ENCODE peak calls at places on chromosomes 13 and 19, in seven cellular contexts. G is transverse colon; E is HAP-1; R is right lobe of liver; V is CD8-positive, alpha-beta memory T cell; U is tibial nerve; Y is ascending aorta. A is an unnamed sample.

GRCh38 chr19:28737021-28737525 is 475.9 kb downstream of the UQCRFS1 start:
- DNase-seq in G (no peak), Y (no peak), E (no peak), U (peak; percentile 19), R (no peak), V (peak; percentile 3), A (peak; percentile 70)

GRCh38 chr19:5452594-5453565 is 2.3 kb upstream of the ZNRF4 start:
- DNase-seq in R (no peak), U (no peak), E (no peak), G (no peak), V (no peak), Y (no peak), A (peak; percentile 30)

GRCh38 chr13:59277106-59277505 is 886.6 kb downstream of the DIAPH3 start:
- DNase-seq in R (no peak), G (no peak), Y (no peak), U (no peak), E (no peak), V (no peak), A (no peak)

GRCh38 chr19:4852484-4852883 is 15.0 kb downstream of the PLIN3 start:
- DNase-seq in V (no peak), Y (no peak), R (no peak), U (no peak), E (no peak), G (no peak), A (no peak)

GRCh38 chr19:11848594-11849263 is at the start of gene ZNF439:
- DNase-seq in R (peak; percentile 84), G (peak; percentile 95), E (no peak), U (peak; percentile 91), Y (peak; percentile 71), V (peak; percentile 79), A (peak; percentile 82)

GRCh38 chr19:16330368-16330801 is 5.8 kb downstream of the KLF2 start:
- DNase-seq in G (peak; percentile 83), E (no peak), R (peak; percentile 81), Y (peak; percentile 86), U (no peak), V (peak; percentile 94), A (peak; percentile 62)

GRCh38 chr13:101757446-101758039 is 305.1 kb downstream of the ITGBL1 start:
- DNase-seq in V (peak; percentile 5), U (no peak), E (peak; percentile 52), R (no peak), G (no peak), Y (no peak), A (peak; percentile 30)

GRCh38 chr13:33069365-33069764 is 53.1 kb downstream of the KL start:
- DNase-seq in V (no peak), E (no peak), Y (no peak), U (no peak), G (no peak), R (no peak), A (peak; percentile 4)

GRCh38 chr19:34960940-34961679 is 2.9 kb downstream of the ZNF792 start:
- DNase-seq in Y (no peak), U (no peak), G (no peak), V (no peak), R (no peak), E (no peak), A (no peak)

GRCh38 chr13:23796546-23796945 is 92.7 kb downstream of the MIPEP start:
- DNase-seq in Y (no peak), G (no peak), V (no peak), U (no peak), R (no peak), E (no peak), A (no peak)

GRCh38 chr13:109789262-109789661 is 2.9 kb upstream of the IRS2 start:
- DNase-seq in Y (no peak), R (no peak), U (no peak), E (no peak), V (no peak), G (no peak), A (no peak)

GRCh38 chr13:109786457-109787134 is at the start of gene IRS2:
- DNase-seq in Y (peak; percentile 90), E (peak; percentile 89), G (peak; percentile 95), U (peak; percentile 94), V (peak; percentile 89), R (peak; percentile 94), A (peak; percentile 78)

GRCh38 chr13:109788372-109789195 is 2.2 kb upstream of the IRS2 start:
- DNase-seq in U (no peak), E (no peak), R (no peak), Y (no peak), G (no peak), V (no peak), A (no peak)

GRCh38 chr13:109785892-109786450 is 412 bp downstream of the IRS2 start:
- DNase-seq in G (no peak), Y (no peak), R (peak; percentile 37), V (peak; percentile 57), U (no peak), E (no peak), A (no peak)

DNA sequence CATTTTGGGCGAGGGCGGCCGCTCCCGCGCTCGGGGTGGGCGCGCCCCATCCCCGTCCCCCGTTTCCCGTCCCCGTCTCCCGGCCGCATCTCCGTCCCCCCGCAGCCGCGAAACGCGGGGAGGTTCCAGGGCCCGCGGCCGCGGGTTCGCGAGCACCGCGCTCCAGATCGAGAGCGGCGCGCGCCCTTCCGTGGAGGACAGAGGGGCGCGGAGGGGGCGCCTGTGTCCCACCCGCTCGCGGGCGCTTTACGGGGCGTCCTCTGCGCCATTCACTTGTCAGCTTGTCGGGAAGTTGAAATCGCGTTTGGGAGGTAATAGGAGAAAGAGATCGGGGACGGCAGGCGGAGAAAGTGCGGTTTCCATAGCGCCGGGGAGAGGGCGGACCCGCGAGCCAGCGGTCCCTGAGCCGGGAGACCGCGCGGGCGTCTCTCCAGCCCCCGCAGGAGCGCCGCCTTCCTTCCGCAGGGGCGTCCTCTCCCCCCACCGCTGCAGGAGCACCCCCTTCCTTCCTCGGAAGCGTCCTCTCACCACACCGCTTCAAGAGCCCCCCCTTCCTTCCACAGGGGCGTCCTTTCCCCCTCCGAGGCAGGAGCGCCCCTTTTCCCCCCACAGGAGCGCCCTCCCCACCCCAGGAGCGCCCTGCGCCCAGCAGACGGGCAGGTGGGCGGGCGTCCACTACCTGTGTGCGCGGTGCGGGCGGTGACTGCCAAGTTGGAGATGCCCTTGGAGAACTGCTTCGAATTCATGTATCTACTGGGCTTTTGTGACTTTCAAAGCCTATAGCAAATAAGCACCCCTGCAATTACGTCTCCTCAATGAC is 962 bp upstream of the IRS2 start:
- DNase-seq in G (peak; percentile 36), V (peak; percentile 36), U (no peak), Y (no peak), E (no peak), R (peak; percentile 52), A (no peak)
- H3K4me3 ChIP-seq in G (peak overlapping the region; percentile 60), V (no peak overlapping the region), U (peak overlapping the region; percentile 68), Y (peak overlapping the region; percentile 82), E (peak overlapping the region; percentile 53), R (peak overlapping the region; percentile 74), A (peak overlapping the region; percentile 55)

DNA sequence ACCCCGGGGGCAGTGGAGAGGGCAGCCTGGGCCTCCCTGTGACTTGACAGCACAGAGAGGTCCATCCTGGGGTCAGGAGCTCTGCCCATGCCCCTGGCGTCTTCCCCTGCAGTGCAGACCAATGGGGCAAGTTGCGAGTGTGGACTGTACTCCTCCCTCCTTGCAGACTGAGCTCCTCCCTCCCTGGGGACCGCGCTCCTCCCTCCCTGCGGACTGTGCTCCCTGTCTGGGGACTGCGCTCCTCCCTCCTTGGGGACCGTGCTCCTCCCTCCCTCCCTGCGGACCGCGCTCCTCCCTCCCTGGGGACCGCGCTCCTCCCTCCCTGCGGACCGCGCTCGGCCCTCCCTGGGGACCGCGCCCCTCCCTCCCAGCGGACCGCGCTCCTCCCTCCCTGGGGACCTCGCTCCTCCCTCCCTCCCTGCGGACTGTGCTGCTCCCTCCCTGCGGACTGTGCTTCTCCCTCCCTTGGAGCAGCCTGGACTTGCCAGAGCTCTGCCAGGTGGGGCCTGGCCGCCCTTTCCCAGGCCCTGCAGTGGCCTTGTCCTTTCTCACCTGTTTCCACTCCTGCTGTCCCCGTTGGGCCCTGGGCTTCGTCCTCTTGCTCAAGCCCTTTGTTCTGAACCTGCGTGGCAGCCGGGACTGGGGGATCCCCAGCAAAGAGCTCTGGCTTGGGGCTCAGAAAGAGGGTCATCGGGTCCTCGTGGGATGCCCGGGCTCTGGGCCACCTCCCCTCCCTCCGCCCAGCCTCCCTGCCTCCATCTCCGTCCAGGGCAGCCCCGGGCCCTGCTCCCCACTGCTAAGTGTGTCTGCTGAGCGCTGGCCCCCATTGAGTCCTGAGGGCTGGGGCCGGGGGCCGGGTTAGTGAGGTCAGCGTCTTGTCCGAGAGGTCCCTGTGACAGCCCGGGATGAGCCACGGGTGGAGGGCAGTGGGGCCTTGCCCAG is 6.8 kb downstream of the GAMT start:
- DNase-seq in E (no peak), G (no peak), Y (no peak), V (no peak), R (peak; percentile 54), U (no peak), A (no peak)
- H3K4me3 ChIP-seq in E (no peak overlapping the region), G (no peak overlapping the region), Y (no peak overlapping the region), V (no peak overlapping the region), R (no peak overlapping the region), U (no peak overlapping the region), A (no peak overlapping the region)

GRCh38 chr19:54415208-54415900 is at the start of gene TTYH1:
- DNase-seq in Y (no peak), V (peak; percentile 21), R (no peak), U (no peak), G (no peak), E (peak; percentile 18), A (no peak)

GRCh38 chr19:54418030-54418929 is 3.0 kb downstream of the TTYH1 start:
- DNase-seq in G (no peak), E (no peak), R (no peak), U (no peak), V (no peak), Y (no peak), A (no peak)

GRCh38 chr19:54416695-54417491 is 1.6 kb downstream of the TTYH1 start:
- DNase-seq in Y (no peak), E (no peak), G (no peak), U (no peak), R (no peak), V (no peak), A (no peak)

GRCh38 chr19:54414156-54414555 is 1.1 kb upstream of the TTYH1 start:
- DNase-seq in V (no peak), U (no peak), Y (no peak), E (no peak), R (no peak), G (no peak), A (no peak)

GRCh38 chr19:54415901-54416621 is 797 bp downstream of the TTYH1 start:
- DNase-seq in E (no peak), G (no peak), U (no peak), V (no peak), R (no peak), Y (no peak), A (no peak)
- H3K4me3 ChIP-seq in E (peak overlapping the region; percentile 67), G (no peak overlapping the region), U (peak overlapping the region; percentile 62), V (no peak overlapping the region), R (no peak overlapping the region), Y (no peak overlapping the region), A (no peak overlapping the region)

GRCh38 chr19:14479309-14479984 is 4.3 kb upstream of the PTGER1 start:
- DNase-seq in G (no peak), E (no peak), V (no peak), R (no peak), Y (no peak), U (no peak), A (no peak)

GRCh38 chr19:14478113-14478545 is 3.0 kb upstream of the PTGER1 start:
- DNase-seq in E (no peak), G (no peak), U (no peak), V (no peak), Y (no peak), R (no peak), A (no peak)

GRCh38 chr19:14480695-14481069 is 5.5 kb upstream of the PTGER1 start:
- DNase-seq in R (no peak), V (no peak), Y (no peak), U (no peak), G (no peak), E (no peak), A (no peak)

GRCh38 chr19:14479985-14480694 is 5.0 kb upstream of the PTGER1 start:
- DNase-seq in E (peak; percentile 52), U (no peak), V (peak; percentile 58), G (no peak), Y (no peak), R (no peak), A (no peak)

GRCh38 chr19:14482112-14482941 is 7.2 kb upstream of the PTGER1 start:
- DNase-seq in V (no peak), U (no peak), E (no peak), R (no peak), Y (no peak), G (no peak), A (no peak)
- H3K4me3 ChIP-seq in V (no peak overlapping the region), U (no peak overlapping the region), E (no peak overlapping the region), R (no peak overlapping the region), Y (no peak overlapping the region), G (no peak overlapping the region), A (no peak overlapping the region)

A was measured in Jurkat, Clone E6-1.